ENCODE peak calls at places on chromosomes 2 and 18, in four cellular contexts. N, E, T and F are unnamed samples.

GRCh38 chr2:64485961-64486360 is 32.0 kb downstream of the LGALSL start:
- DNase-seq in N (no peak), E (peak), T (peak), F (peak)

GRCh38 chr2:207408086-207408794 is 121.5 kb upstream of the CREB1 start:
- DNase-seq in N (no peak), E (peak), T (peak), F (peak)

GRCh38 chr2:221596192-221596591 is 24.1 kb upstream of the EPHA4 start:
- DNase-seq in N (no peak), E (peak), T (peak), F (no peak)

GRCh38 chr2:56210291-56210690 is 26.5 kb downstream of the CCDC85A start:
- DNase-seq in E (no peak), N (no peak), T (no peak), F (no peak)

GRCh38 chr18:78321402-78321801 is 658.2 kb upstream of the SALL3 start:
- DNase-seq in T (no peak), N (no peak), E (no peak), F (no peak)

GRCh38 chr18:8849696-8850095 is 144.3 kb downstream of the MTCL1 start:
- DNase-seq in N (no peak), T (peak), E (peak), F (no peak)

GRCh38 chr2:30569991-30570390 is 122.9 kb downstream of the LCLAT1 start:
- DNase-seq in T (peak), E (no peak), N (no peak), F (no peak)

GRCh38 chr18:45621068-45621511 is 5.8 kb downstream of the SLC14A2 start:
- DNase-seq in E (peak), N (peak), T (peak), F (peak)

GRCh38 chr18:74496508-74497307 is 545 bp downstream of the CNDP2 start:
- DNase-seq in T (peak), E (peak), N (peak), F (peak)

GRCh38 chr2:189218236-189218635 is 38.7 kb upstream of the COL5A2 start:
- DNase-seq in E (no peak), T (no peak), N (no peak), F (no peak)

GRCh38 chr2:236763821-236764220 is 194.2 kb downstream of the ACKR3 start:
- DNase-seq in E (no peak), N (no peak), T (no peak), F (no peak)

GRCh38 chr2:25740810-25741381 is 67.5 kb upstream of the DTNB start:
- DNase-seq in N (no peak), T (no peak), E (no peak), F (no peak)

GRCh38 chr2:168642873-168643272 is 159.6 kb upstream of the NOSTRIN start:
- DNase-seq in N (no peak), T (no peak), E (no peak), F (no peak)

GRCh38 chr18:61466736-61467135 is 133.5 kb downstream of the CDH20 start:
- DNase-seq in E (no peak), N (no peak), T (no peak), F (no peak)

GRCh38 chr2:238334885-238335284 is 14.6 kb downstream of the TRAF3IP1 start:
- DNase-seq in E (no peak), T (no peak), N (no peak), F (no peak)

GRCh38 chr2:114040816-114041215 is 150.9 kb downstream of the ACTR3 start:
- DNase-seq in N (no peak), T (no peak), E (no peak), F (no peak)

GRCh38 chr2:12211326-12212170 is 465.1 kb downstream of the LPIN1 start:
- DNase-seq in E (no peak), N (no peak), T (no peak), F (no peak)

GRCh38 chr2:172100080-172101007 is 2.4 kb downstream of the DLX2 start:
- DNase-seq in N (no peak), E (no peak), T (peak), F (no peak)

GRCh38 chr2:44680983-44681481 is 260.5 kb upstream of the SIX3 start:
- DNase-seq in N (no peak), T (no peak), E (no peak), F (no peak)

GRCh38 chr2:106864051-106864450 is 21.9 kb downstream of the ST6GAL2 start:
- DNase-seq in N (no peak), T (no peak), E (no peak), F (no peak)

GRCh38 chr2:237177986-237178385 is 92.3 kb downstream of the COPS8 start:
- DNase-seq in T (no peak), N (no peak), E (no peak), F (no peak)

GRCh38 chr18:31354990-31355389 is 21.6 kb upstream of the DSG4 start:
- DNase-seq in T (no peak), N (no peak), E (no peak), F (no peak)

GRCh38 chr2:237715459-237715947 is 83.1 kb upstream of the RBM44 start:
- DNase-seq in T (no peak), E (no peak), N (no peak), F (no peak)

GRCh38 chr2:9388950-9389911 is 34.1 kb downstream of the ITGB1BP1 start:
- DNase-seq in E (no peak), T (no peak), N (no peak), F (no peak)

GRCh38 chr2:120675460-120676130 is 60.1 kb upstream of the GLI2 start:
- DNase-seq in N (peak), E (peak), T (peak), F (peak)

GRCh38 chr2:30300122-30300455 is 68.8 kb downstream of the LBH start:
- DNase-seq in E (no peak), T (no peak), N (no peak), F (no peak)

GRCh38 chr18:58532298-58532697 is 96.6 kb downstream of the ALPK2 start:
- DNase-seq in E (peak), T (peak), N (no peak), F (no peak)

GRCh38 chr2:460861-461260 is 173.0 kb upstream of the ALKAL2 start:
- DNase-seq in N (no peak), T (no peak), E (peak), F (peak)

GRCh38 chr2:41878726-41879366 is 169.0 kb upstream of the PKDCC start:
- DNase-seq in T (no peak), N (no peak), E (no peak), F (no peak)

GRCh38 chr2:85037622-85038021 is 66.7 kb downstream of the KCMF1 start:
- DNase-seq in E (no peak), T (no peak), N (no peak), F (no peak)

GRCh38 chr2:190177249-190177648 is 114.7 kb upstream of the MSTN start:
- DNase-seq in T (no peak), N (no peak), E (no peak), F (no peak)

GRCh38 chr2:76985387-76986136 is 536.6 kb downstream of the LRRTM4 start:
- DNase-seq in T (no peak), E (no peak), N (no peak), F (no peak)

GRCh38 chr2:62410926-62411456 is 95.0 kb downstream of the TMEM17 start:
- DNase-seq in E (no peak), T (peak), N (no peak), F (no peak)

GRCh38 chr2:55511508-55512124 is 7.9 kb upstream of the CFAP36 start:
- DNase-seq in T (peak), N (peak), E (peak), F (no peak)

GRCh38 chr2:224417361-224417729 is 15.4 kb upstream of the FAM124B start:
- DNase-seq in T (no peak), N (no peak), E (no peak), F (no peak)

GRCh38 chr2:156476516-156477206 is 40.5 kb downstream of the GPD2 start:
- DNase-seq in T (peak), E (peak), N (no peak), F (peak)

GRCh38 chr2:100367163-100367562 is 44.9 kb upstream of the LONRF2 start:
- DNase-seq in N (no peak), E (no peak), T (no peak), F (no peak)

GRCh38 chr2:11187733-11188132 is 32.5 kb downstream of the SLC66A3 start:
- DNase-seq in E (no peak), N (no peak), T (no peak), F (no peak)

GRCh38 chr2:76870011-76870410 is 652.2 kb downstream of the LRRTM4 start:
- DNase-seq in E (no peak), T (peak), N (no peak), F (no peak)

GRCh38 chr2:118492335-118492734 is 355.1 kb downstream of the EN1 start:
- DNase-seq in E (peak), T (no peak), N (peak), F (peak)

GRCh38 chr2:219439518-219439917 is 4.9 kb downstream of the SPEG start:
- DNase-seq in N (no peak), T (no peak), E (no peak), F (no peak)
- H3K27ac ChIP-seq in N (no peak), T (no peak), E (no peak), F (no peak)

DNA sequence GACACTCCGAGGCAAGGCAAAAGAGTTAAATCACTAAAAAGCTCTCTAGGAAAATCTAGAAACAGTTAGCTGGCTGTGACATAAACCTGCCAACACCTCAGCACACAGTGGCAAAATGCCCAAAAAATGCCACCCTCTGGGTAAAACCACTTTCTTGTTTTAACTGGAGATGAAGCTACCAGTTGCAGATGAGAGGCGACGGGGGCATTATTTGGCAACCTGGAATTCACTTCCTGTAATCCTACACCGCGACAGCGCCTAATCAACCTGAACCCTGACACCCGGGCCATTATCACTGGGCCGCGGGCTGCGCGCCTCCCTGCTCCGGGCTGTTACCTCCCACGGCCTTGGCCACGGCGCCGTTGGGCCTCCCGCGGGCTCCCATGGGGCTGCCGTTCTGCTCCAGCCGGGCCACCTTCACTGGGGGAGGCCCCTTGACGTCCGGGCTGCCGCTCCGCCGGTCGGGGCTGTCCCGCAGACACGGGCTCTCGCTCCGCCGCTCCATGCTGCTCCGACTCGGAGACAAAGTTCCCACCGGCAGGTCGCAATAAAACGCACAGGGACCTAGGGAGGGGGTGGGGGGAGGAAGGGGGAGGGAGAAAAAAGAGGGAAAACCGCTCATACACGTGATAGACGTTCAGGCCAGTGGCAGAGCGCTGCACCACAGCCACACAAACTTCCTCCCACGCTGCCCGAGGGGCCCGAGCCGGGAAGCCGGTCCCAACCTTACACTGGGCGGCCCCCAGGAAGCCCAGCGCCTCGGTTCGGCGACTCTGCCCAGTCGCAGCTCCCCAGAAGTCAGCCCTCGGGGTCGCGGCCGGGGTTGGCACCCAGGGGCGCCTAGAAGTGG is 2.0 kb downstream of the SATB2 start:
- DNase-seq in T (peak), N (peak), E (peak), F (no peak)
- TF ChIP-seq EZH2 in T (no peak), N (no peak), E (no peak), F (no peak)

GRCh38 chr2:240399419-240400318 is 35.8 kb upstream of the GPC1 start:
- DNase-seq in N (no peak), E (no peak), T (no peak), F (no peak)

GRCh38 chr2:240398711-240399267 is 36.7 kb upstream of the GPC1 start:
- DNase-seq in T (no peak), N (no peak), E (no peak), F (no peak)

GRCh38 chr2:240396623-240397541 is 38.6 kb upstream of the GPC1 start:
- DNase-seq in T (peak), N (no peak), E (no peak), F (no peak)

GRCh38 chr2:240397542-240397916 is 37.9 kb upstream of the GPC1 start:
- DNase-seq in T (no peak), E (no peak), N (no peak), F (no peak)

DNA sequence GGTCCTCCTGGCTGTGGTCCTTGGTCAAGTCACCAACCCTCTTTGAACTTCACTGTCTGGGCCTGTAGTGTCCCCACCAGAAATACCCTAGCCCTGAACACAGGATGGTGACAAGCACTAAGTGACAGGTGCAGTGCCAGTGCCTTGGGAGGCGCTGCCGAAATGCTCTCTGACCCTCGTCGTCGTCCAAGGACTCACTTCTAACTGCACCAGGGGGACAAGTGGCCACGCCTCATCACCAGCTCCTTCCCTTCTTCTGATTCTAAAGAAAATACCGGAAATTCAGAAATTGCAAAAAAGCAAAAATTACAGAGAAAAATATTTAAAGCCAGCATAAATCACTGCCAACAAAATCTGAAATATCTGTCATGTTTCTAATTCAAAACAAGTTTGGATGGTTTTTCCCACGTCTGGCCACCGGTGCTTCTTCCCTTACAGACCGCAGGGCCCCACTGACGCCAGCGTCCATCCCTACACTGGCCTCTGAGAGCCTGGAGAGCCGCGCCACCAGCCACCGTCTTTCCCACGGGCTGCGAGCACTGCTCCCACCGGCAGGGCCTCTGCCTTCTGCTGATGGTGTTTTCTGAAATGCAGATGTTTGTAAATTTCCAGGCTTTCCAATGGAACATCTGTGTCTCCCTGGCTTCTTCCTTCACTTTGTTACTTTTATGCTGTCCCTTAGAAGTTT is 37.4 kb upstream of the GPC1 start:
- DNase-seq in N (no peak), E (no peak), T (no peak), F (no peak)
- TF ChIP-seq EZH2phosphoT487 in N (no peak), E (no peak), T (no peak), F (no peak)

DNA sequence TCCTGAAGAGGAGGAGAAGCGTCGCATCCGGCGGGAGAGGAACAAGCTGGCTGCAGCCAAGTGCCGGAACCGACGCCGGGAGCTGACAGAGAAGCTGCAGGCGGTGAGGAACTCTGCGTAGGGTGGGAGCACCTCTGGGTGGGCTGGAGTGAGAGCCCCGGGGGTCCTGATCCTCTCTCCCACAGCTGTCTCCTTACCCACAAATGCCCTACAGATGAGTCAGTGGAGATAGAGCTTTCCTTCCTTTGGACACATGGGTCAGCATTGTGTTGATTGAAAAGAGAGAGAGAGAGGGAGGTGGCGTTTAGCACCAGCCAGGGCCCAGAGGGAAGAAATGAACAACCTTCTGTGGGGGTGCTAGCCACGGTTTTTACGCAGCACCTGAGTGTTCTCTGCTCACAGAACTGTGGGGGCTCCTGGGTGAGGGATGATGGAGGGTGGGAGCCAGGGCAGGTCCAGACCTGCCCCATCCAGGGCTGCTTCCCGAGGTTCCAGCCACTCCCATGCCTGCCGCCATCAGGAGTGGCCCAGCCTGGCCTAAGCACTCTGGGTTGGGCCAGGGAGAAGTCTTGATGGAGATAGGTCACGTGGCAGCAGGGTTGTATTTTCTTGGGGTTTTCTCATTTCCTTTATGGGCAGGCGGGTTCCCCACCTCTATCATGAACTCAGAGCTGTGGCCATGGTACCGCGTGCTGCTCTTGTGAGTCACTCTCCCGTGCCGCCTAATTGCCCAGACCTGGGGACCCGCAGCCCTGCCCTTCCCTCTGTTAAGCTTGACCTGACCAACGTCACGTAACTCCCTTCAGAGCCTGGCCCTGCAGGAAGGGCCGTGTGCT is 16.3 kb downstream of the FOSL2 start:
- DNase-seq in T (peak), E (no peak), N (peak), F (no peak)
- H3K27ac ChIP-seq in T (peak), E (no peak), N (peak), F (no peak)

GRCh38 chr2:220011859-220012258 is 384.4 kb downstream of the SLC4A3 start:
- DNase-seq in T (no peak), N (peak), E (no peak), F (no peak)

GRCh38 chr2:220015576-220015975 is 388.1 kb downstream of the SLC4A3 start:
- DNase-seq in T (no peak), N (no peak), E (no peak), F (no peak)

DNA sequence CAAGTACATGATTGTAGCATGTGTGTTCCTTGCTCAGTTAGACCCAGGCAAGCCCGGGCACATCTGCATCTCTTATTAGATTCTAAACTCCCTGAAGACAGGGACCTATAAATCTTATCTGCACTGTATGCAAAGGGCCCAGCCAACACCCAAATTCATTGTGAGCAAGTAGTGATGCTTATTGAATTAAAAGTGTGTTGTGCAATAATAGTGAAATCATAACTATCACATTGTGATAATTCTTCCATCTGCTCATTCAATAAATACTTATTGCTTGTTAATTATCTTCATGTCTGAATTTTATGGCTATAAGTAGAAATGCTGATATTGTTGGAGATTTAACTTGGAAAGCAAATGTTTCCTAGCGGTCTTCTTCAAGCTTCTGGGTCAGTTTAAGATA is 387.5 kb downstream of the SLC4A3 start:
- DNase-seq in N (no peak), E (no peak), T (no peak), F (no peak)
- TF ChIP-seq EZH2 in N (no peak), E (no peak), T (no peak), F (no peak)